ENCODE peak calls at places on chromosomes 4 and X, in seven cellular contexts. H, L, W, R, J, Y and N are unnamed samples. For H3K9me3, the result is how much of the 10 kb centered on the place peaks cover.

GRCh38 chrX:143854006-143854405 is 29.9 kb upstream of the UBE2NL start:
- DNase-seq in H (no peak), R (no peak), L (peak), Y (no peak), W (no peak), J (no peak), N (no peak)

GRCh38 chrX:139126493-139126892 is 404.0 kb upstream of the F9 start:
- DNase-seq in R (peak), L (no peak), H (no peak), W (peak), J (peak), Y (no peak), N (peak)

GRCh38 chr4:75909331-75909844 is 7.1 kb upstream of the PPEF2 start:
- DNase-seq in L (no peak), W (no peak), J (no peak), R (no peak), Y (no peak), H (no peak), N (no peak)

GRCh38 chrX:144849141-144849540 is 398.2 kb upstream of the SPANXN1 start:
- DNase-seq in Y (no peak), H (no peak), J (no peak), L (no peak), W (no peak), R (no peak), N (no peak)

GRCh38 chr4:8607603-8608481 is 15.3 kb downstream of the CPZ start:
- DNase-seq in R (no peak), H (peak), Y (peak), J (no peak), W (no peak), L (no peak), N (peak)

GRCh38 chr4:104494822-104495559 is at the start of gene CXXC4:
- DNase-seq in J (peak), R (peak), L (peak), H (peak), W (peak), Y (peak), N (peak)

GRCh38 chrX:6227445-6227820 is 1.2 kb downstream of the NLGN4X start:
- DNase-seq in R (no peak), H (peak), W (no peak), L (no peak), Y (no peak), J (no peak), N (no peak)

GRCh38 chr4:56743550-56743949 is 62.5 kb upstream of the HOPX start:
- DNase-seq in R (no peak), H (no peak), J (no peak), L (no peak), W (no peak), Y (no peak), N (peak)

GRCh38 chr4:36997727-36998126 is 246.8 kb upstream of the NWD2 start:
- DNase-seq in J (no peak), R (no peak), H (no peak), Y (no peak), W (no peak), L (no peak), N (no peak)

GRCh38 chr4:48979897-48980579 is 6.0 kb upstream of the CWH43 start:
- DNase-seq in L (no peak), J (no peak), Y (no peak), R (no peak), H (no peak), W (no peak), N (no peak)

GRCh38 chrX:31871989-31872388 is 800.1 kb upstream of the FTHL17 start:
- DNase-seq in W (no peak), H (no peak), R (no peak), L (no peak), Y (no peak), J (peak), N (no peak)

GRCh38 chr4:153748378-153748777 is 11.4 kb downstream of the RNF175 start:
- DNase-seq in L (peak), W (no peak), J (peak), R (no peak), H (no peak), Y (no peak), N (no peak)

GRCh38 chrX:110442631-110443030 is 84.0 kb downstream of the RTL9 start:
- DNase-seq in R (no peak), L (peak), H (no peak), J (peak), Y (no peak), W (peak), N (no peak)

GRCh38 chr4:153471691-153472080 is 5.5 kb downstream of the TMEM131L start:
- DNase-seq in J (no peak), H (no peak), W (no peak), R (no peak), Y (no peak), L (no peak), N (no peak)

GRCh38 chr4:183790661-183791060 is 114.4 kb upstream of the STOX2 start:
- DNase-seq in R (no peak), L (no peak), H (no peak), W (no peak), J (no peak), Y (no peak), N (no peak)

GRCh38 chr4:77052352-77052751 is 23.4 kb downstream of the CCNI start:
- DNase-seq in J (peak), L (peak), Y (peak), W (peak), R (peak), H (no peak), N (peak)

GRCh38 chr4:6335040-6335590 is 65.5 kb downstream of the WFS1 start:
- DNase-seq in Y (no peak), L (no peak), J (no peak), H (no peak), R (no peak), W (no peak), N (no peak)

GRCh38 chr4:99062120-99062519 is 26.5 kb downstream of the ADH5 start:
- DNase-seq in H (no peak), Y (no peak), J (peak), R (no peak), L (peak), W (peak), N (no peak)

GRCh38 chr4:11631416-11631815 is 202.7 kb upstream of the HS3ST1 start:
- DNase-seq in R (no peak), W (no peak), Y (no peak), J (no peak), H (no peak), L (peak), N (no peak)
- H3K9me3 ChIP-seq in R (under half), W (under half), Y (under half), J (under half), H (under half), L (under half), N (under half)

DNA sequence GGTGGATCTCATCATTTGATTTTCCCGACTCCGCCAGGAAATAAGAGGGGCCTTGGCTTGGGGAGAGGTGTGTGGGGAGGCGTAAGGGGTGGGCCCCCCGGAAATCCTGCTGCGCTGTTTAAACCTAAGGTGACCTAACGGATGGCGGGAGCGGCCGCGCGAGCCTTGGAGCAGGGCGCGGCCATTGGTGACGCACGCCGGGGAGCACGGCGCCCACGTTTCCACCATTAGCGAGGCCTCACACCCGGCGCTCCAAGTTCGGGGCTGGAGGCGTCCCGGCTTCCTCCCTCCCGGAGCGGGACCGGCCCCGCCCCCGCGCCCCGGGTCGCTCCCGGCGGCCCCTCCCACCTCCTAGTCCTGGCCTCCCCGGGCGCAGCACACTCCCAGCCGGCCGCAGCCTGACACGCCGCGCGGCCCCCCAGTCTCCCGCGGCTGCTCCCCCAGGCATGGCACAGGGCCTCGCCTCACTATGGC is at the start of gene SMS:
- DNase-seq in W (peak), R (peak), L (peak), H (peak), J (peak), Y (peak), N (peak)
- TF ChIP-seq POLR2A in W (peak), R (peak), L (peak), H (no peak), J (peak), Y (peak), N (peak)

GRCh38 chrX:77925764-77926163 is 15.3 kb downstream of the ATP7A start:
- DNase-seq in H (no peak), Y (no peak), L (no peak), J (no peak), R (no peak), W (no peak), N (no peak)
- H3K4me3 ChIP-seq in H (no peak), Y (no peak), L (peak), J (no peak), R (no peak), W (no peak), N (no peak)

GRCh38 chr4:170729897-170730296 is 640.1 kb upstream of the AADAT start:
- DNase-seq in W (no peak), Y (no peak), R (no peak), H (no peak), J (no peak), L (no peak), N (no peak)
- H3K9me3 ChIP-seq in W (under half), Y (under half), R (under half), H (under half), J (under half), L (under half), N (under half)

GRCh38 chrX:103357871-103358270 is 1.6 kb downstream of the TCEAL9 start:
- DNase-seq in W (no peak), L (no peak), Y (no peak), H (no peak), R (no peak), J (no peak), N (no peak)

GRCh38 chrX:103360916-103361315 is 4.6 kb downstream of the TCEAL9 start:
- DNase-seq in H (no peak), L (no peak), W (no peak), Y (no peak), R (no peak), J (no peak), N (no peak)

GRCh38 chrX:103356897-103357296 is 591 bp downstream of the TCEAL9 start:
- DNase-seq in H (no peak), J (peak), R (no peak), Y (peak), W (no peak), L (no peak), N (peak)

GRCh38 chrX:103360092-103360491 is 3.8 kb downstream of the TCEAL9 start:
- DNase-seq in R (no peak), L (no peak), Y (no peak), H (no peak), W (no peak), J (no peak), N (no peak)

GRCh38 chrX:103356023-103356798 is at the start of gene TCEAL9:
- DNase-seq in W (peak), J (peak), H (no peak), R (peak), Y (peak), L (peak), N (peak)
- TF ChIP-seq POLR2A in W (peak), J (peak), H (peak), R (peak), Y (peak), L (peak), N (peak)

GRCh38 chrX:39897741-39898097 is 200.0 kb downstream of the BCOR start:
- DNase-seq in W (no peak), J (no peak), L (no peak), R (no peak), Y (no peak), H (no peak), N (no peak)
- H3K4me3 ChIP-seq in W (no peak), J (no peak), L (no peak), R (no peak), Y (no peak), H (no peak), N (no peak)

GRCh38 chr4:122990891-122991290 is 68.5 kb upstream of the NUDT6 start:
- DNase-seq in W (no peak), H (no peak), J (no peak), Y (no peak), R (no peak), L (no peak), N (no peak)

GRCh38 chr4:122992111-122992510 is 69.7 kb upstream of the NUDT6 start:
- DNase-seq in J (no peak), H (no peak), Y (no peak), L (no peak), W (no peak), R (no peak), N (no peak)

DNA sequence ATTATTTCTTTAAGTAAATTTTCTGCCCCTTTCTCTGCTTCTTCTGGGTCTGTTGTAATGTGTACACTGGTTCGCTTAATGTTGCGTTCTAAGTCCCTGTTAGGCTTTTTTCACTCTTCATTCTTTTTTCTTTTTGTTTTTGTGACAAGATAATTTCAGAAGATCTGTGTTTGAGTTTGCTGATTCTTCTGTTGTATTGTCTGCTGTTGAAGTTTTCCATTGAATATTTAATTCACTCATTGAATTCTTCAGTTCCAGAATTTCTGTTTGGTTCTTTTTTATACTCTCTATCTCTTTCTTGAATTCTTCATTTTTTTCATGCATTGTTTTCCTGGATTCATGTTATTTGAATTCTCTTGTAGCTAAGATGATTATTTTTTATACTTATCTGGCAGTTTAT is 66.3 kb upstream of the NUDT6 start:
- DNase-seq in R (no peak), W (no peak), J (no peak), H (no peak), L (no peak), Y (no peak), N (no peak)
- H3K9me3 ChIP-seq in R (under half), W (under half), J (under half), H (under half), L (under half), Y (under half), N (under half)

GRCh38 chr4:2261110-2261852 is 628 bp downstream of the MXD4 start:
- DNase-seq in L (peak), Y (peak), H (peak), W (peak), R (peak), J (peak), N (peak)
- TF ChIP-seq POLR2A in L (peak), Y (no peak), H (no peak), W (no peak), R (no peak), J (peak), N (no peak)